ENCODE peak calls at places on chromosomes 11 and 22, in seven cellular contexts. H is spleen, P is RWPE1, S is ascending aorta, A is H9, O is HCT116, G is stomach. T is an unnamed sample.
A peak's percentile ranks its signal among the peaks of the same experiment; 100 is the strongest.

GRCh38 chr11:3929689-3930088 is 74.2 kb downstream of the STIM1 start:
- DNase-seq in O (no peak), S (no peak), A (no peak), H (no peak), G (no peak), P (no peak), T (no peak)

GRCh38 chr11:3169235-3169951 is 4.3 kb upstream of the OSBPL5 start:
- DNase-seq in G (peak; percentile 34), O (peak; percentile 21), S (no peak), P (peak; percentile 31), A (peak; percentile 73), H (peak; percentile 78), T (peak; percentile 55)

GRCh38 chr11:112227002-112227401 is 774 bp downstream of the PTS start:
- DNase-seq in P (peak; percentile 41), A (no peak), H (no peak), G (no peak), S (no peak), O (no peak), T (no peak)

GRCh38 chr11:87259731-87260130 is 222.0 kb downstream of the TMEM135 start:
- DNase-seq in G (no peak), H (no peak), A (no peak), O (no peak), P (no peak), S (no peak), T (no peak)

GRCh38 chr11:36458129-36458918 is 51.7 kb downstream of the TRAF6 start:
- DNase-seq in H (no peak), P (no peak), G (no peak), S (no peak), O (no peak), A (no peak), T (peak; percentile 73)

GRCh38 chr11:39078465-39078864 is 2381.0 kb downstream of the LRRC4C start:
- DNase-seq in G (no peak), A (no peak), P (no peak), O (no peak), S (no peak), H (no peak), T (no peak)

GRCh38 chr11:65129649-65130441 is 4.5 kb downstream of the SYVN1 start:
- DNase-seq in H (peak; percentile 82), S (no peak), A (no peak), G (no peak), P (no peak), O (no peak), T (no peak)

GRCh38 chr22:36002861-36003260 is 25.8 kb downstream of the RBFOX2 start:
- DNase-seq in G (no peak), P (no peak), A (no peak), H (no peak), O (no peak), S (no peak), T (no peak)

GRCh38 chr11:66318576-66318970 is 1.7 kb upstream of the CD248 start:
- DNase-seq in P (no peak), S (no peak), O (no peak), G (no peak), A (no peak), H (no peak), T (no peak)

GRCh38 chr11:22079133-22079847 is 113.6 kb upstream of the ANO5 start:
- DNase-seq in G (no peak), A (no peak), O (no peak), S (no peak), H (no peak), P (no peak), T (no peak)

GRCh38 chr11:36016263-36016662 is 72.4 kb downstream of the LDLRAD3 start:
- DNase-seq in P (no peak), A (no peak), S (no peak), G (no peak), H (no peak), O (no peak), T (no peak)

GRCh38 chr11:18720086-18720810 is 5.7 kb downstream of the IGSF22 start:
- DNase-seq in A (no peak), O (no peak), S (no peak), P (no peak), H (no peak), G (no peak), T (no peak)

GRCh38 chr11:76371170-76371569 is 9.8 kb downstream of the THAP12 start:
- DNase-seq in O (peak; percentile 28), P (peak; percentile 61), S (no peak), A (no peak), H (no peak), G (no peak), T (no peak)

GRCh38 chr22:48754611-48755331 is 1072.9 kb downstream of the BRD1 start:
- DNase-seq in A (no peak), S (no peak), H (no peak), O (no peak), G (peak; percentile 10), P (no peak), T (peak; percentile 24)

GRCh38 chr11:64250875-64251721 is at the start of gene PLCB3:
- DNase-seq in A (peak; percentile 75), S (no peak), H (peak; percentile 92), O (no peak), P (no peak), G (peak; percentile 71), T (peak; percentile 69)

GRCh38 chr11:86738615-86739014 is 61.7 kb upstream of the PRSS23 start:
- DNase-seq in H (no peak), A (no peak), G (no peak), O (no peak), S (no peak), P (no peak), T (no peak)

DNA sequence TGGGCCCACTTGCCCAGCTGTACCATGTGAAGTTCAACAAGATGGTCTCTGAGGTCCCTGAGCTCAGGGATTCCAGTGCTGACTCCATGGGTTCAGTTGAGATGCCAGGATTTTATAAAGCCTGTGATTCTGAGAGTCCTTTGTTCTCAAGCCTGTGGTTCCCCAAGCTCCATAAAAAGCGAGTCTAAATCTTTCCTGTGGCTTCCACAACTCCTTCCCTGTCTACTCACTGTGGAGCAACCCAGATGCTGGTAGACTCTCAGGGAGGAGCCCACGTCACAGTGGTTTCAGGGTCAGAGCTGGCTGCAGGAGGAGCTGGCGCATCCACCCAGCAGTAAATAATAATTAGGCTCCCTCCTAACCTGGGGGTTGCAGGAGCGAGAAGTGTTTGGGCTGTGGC is 2.1 kb upstream of the RELT start:
- DNase-seq in A (no peak), G (no peak), O (no peak), P (no peak), H (no peak), S (no peak), T (no peak)
- H3K27ac ChIP-seq in A (no peak overlapping the region), G (no peak overlapping the region), O (no peak overlapping the region), P (no peak overlapping the region), H (no peak overlapping the region), S (peak overlapping the region; percentile 62), T (no peak overlapping the region)

DNA sequence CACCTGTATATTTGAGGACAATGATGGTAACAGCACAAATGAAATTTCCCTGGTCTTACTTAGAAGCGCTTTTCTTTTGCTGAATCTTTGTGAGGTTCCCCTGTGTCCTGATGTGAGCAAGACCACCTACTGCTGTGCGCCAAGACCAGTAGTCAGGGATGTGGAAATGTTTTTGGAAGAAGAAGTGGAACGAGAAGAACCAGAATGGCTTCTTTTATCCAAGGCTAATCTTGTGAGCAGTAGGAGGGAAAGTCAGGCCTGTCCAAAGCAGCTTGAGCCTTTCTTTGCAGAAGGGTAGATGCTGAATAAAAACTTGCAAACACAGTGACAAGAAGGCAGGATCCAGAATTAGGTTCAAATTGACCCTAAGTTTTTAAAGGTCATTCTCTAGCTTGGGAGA is 223.0 kb downstream of the FAT3 start:
- DNase-seq in P (no peak), O (no peak), A (no peak), H (no peak), G (no peak), S (no peak), T (no peak)
- TF ChIP-seq CTCF in P (no peak), O (no peak), A (no peak), H (no peak), G (no peak), S (no peak), T (no peak)

GRCh38 chr11:1747753-1748466 is 2.5 kb downstream of the IFITM10 start:
- DNase-seq in O (no peak), A (no peak), G (no peak), P (no peak), H (peak; percentile 80), S (no peak), T (no peak)
- H3K27ac ChIP-seq in O (no peak overlapping the region), A (no peak overlapping the region), G (no peak overlapping the region), P (peak overlapping the region; percentile 88), H (peak overlapping the region; percentile 81), S (peak overlapping the region; percentile 96), T (no peak overlapping the region)

GRCh38 chr11:129895126-129896041 is at the start of gene NFRKB:
- DNase-seq in S (no peak), A (peak; percentile 95), H (peak; percentile 98), O (peak; percentile 18), P (peak; percentile 93), G (peak; percentile 93), T (peak; percentile 90)
- TF ChIP-seq CTCF in S (no peak), A (no peak), H (no peak), O (no peak), P (no peak), G (peak; percentile 47), T (no peak)

GRCh38 chr11:44176541-44177213 is 81.2 kb downstream of the EXT2 start:
- DNase-seq in H (no peak), P (no peak), A (no peak), S (no peak), O (no peak), G (no peak), T (no peak)
- H3K27ac ChIP-seq in H (no peak overlapping the region), P (no peak overlapping the region), A (no peak overlapping the region), S (no peak overlapping the region), O (no peak overlapping the region), G (no peak overlapping the region), T (no peak overlapping the region)

GRCh38 chr22:23067023-23067650 is 3.2 kb upstream of the GNAZ start:
- DNase-seq in S (no peak), P (no peak), A (peak; percentile 18), O (no peak), H (peak; percentile 72), G (peak; percentile 8), T (peak; percentile 32)
- TF ChIP-seq CTCF in S (no peak), P (no peak), A (no peak), O (no peak), H (no peak), G (no peak), T (no peak)

GRCh38 chr22:32861330-32861729 is 59.8 kb downstream of the TIMP3 start:
- DNase-seq in S (no peak), H (no peak), P (no peak), G (no peak), O (no peak), A (no peak), T (no peak)
- H3K27ac ChIP-seq in S (no peak overlapping the region), H (no peak overlapping the region), P (peak overlapping the region; percentile 18), G (no peak overlapping the region), O (no peak overlapping the region), A (no peak overlapping the region), T (no peak overlapping the region)

GRCh38 chr11:68020575-68020974 is 9.9 kb upstream of the NDUFS8 start:
- DNase-seq in H (no peak), A (peak; percentile 80), P (no peak), S (no peak), O (no peak), G (peak; percentile 82), T (peak; percentile 74)
- TF ChIP-seq CTCF in H (no peak), A (peak; percentile 66), P (no peak), S (no peak), O (peak; percentile 49), G (no peak), T (peak; percentile 29)